ENCODE peak calls at places on chromosomes 5 and 9, in five cellular contexts. W, T, Y, H and N are unnamed samples. For H3K27me3, the result is how much of the 10 kb centered on the place peaks cover.

GRCh38 chr5:93603191-93603590 is 20.2 kb downstream of the NR2F1 start:
- DNase-seq in W (no peak), T (no peak), Y (no peak), H (no peak), N (no peak)

GRCh38 chr9:130215341-130216119 is 43.3 kb downstream of the NCS1 start:
- DNase-seq in W (no peak), T (no peak), Y (no peak), H (no peak), N (no peak)

GRCh38 chr9:98263482-98264357 is 8.3 kb upstream of the TBC1D2 start:
- DNase-seq in W (peak), T (no peak), Y (peak), H (peak), N (no peak)

GRCh38 chr9:113935677-113936380 is 59.7 kb downstream of the ZNF618 start:
- DNase-seq in W (no peak), T (no peak), Y (no peak), H (no peak), N (no peak)

GRCh38 chr5:142618125-142618524 is 67.8 kb downstream of the FGF1 start:
- DNase-seq in W (no peak), T (no peak), Y (peak), H (no peak), N (no peak)

GRCh38 chr5:94024101-94024500 is 282.7 kb upstream of the POU5F2 start:
- DNase-seq in W (no peak), T (no peak), Y (peak), H (no peak), N (no peak)

GRCh38 chr5:57117601-57118000 is 56.3 kb upstream of the GPBP1 start:
- DNase-seq in W (no peak), T (no peak), Y (no peak), H (peak), N (no peak)

GRCh38 chr5:60092671-60093422 is 199.3 kb upstream of the PDE4D start:
- DNase-seq in W (no peak), T (no peak), Y (peak), H (no peak), N (peak)

GRCh38 chr9:94030318-94031179 is 53.7 kb upstream of the PTPDC1 start:
- DNase-seq in W (peak), T (peak), Y (peak), H (peak), N (peak)

GRCh38 chr9:131598121-131598520 is 52.8 kb downstream of the PRRT1B start:
- DNase-seq in W (peak), T (peak), Y (no peak), H (no peak), N (no peak)

GRCh38 chr5:7904170-7904569 is 35.2 kb downstream of the MTRR start:
- DNase-seq in W (no peak), T (no peak), Y (peak), H (no peak), N (no peak)

GRCh38 chr5:139642213-139642612 is 5.9 kb upstream of the CXXC5 start:
- DNase-seq in W (no peak), T (peak), Y (no peak), H (no peak), N (no peak)
- H3K4me3 ChIP-seq in W (no peak), T (no peak), Y (no peak), H (no peak), N (no peak)

GRCh38 chr9:34522091-34522887 is 501 bp downstream of the ENHO start:
- DNase-seq in W (peak), T (no peak), Y (no peak), H (no peak), N (no peak)
- H3K27me3 ChIP-seq in W (under half), T (under half), Y (under half), H (under half), N (under half)

DNA sequence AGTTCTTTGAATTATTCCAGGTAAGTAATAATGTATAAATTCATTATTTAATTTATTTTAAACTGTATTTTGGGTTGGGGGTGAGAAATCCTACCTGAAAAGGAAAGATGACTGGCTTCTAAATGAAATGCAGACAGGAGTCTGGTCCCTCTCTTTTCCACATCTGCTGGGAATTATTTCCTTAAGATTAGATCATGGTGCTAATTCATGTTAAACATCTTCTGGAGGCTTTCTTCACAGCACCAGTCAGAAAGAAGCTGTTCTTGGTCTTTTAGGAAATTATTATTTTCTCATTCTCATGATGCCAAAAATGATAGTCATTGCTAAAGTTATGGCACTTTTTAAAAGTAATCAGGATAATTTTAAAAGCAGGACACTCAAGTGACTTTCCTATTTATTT is 254.2 kb downstream of the CWC27 start:
- DNase-seq in W (no peak), T (no peak), Y (no peak), H (no peak), N (no peak)
- H3K4me3 ChIP-seq in W (no peak), T (no peak), Y (no peak), H (no peak), N (no peak)

GRCh38 chr9:122225323-122226141 is 3.2 kb downstream of the LHX6 start:
- DNase-seq in W (no peak), T (no peak), Y (no peak), H (no peak), N (no peak)
- H3K27me3 ChIP-seq in W (half or more), T (half or more), Y (half or more), H (under half), N (half or more)

GRCh38 chr9:95670122-95670521 is 153.4 kb upstream of the PTCH1 start:
- DNase-seq in W (no peak), T (no peak), Y (peak), H (no peak), N (no peak)
- H3K4me3 ChIP-seq in W (no peak), T (no peak), Y (no peak), H (no peak), N (no peak)

DNA sequence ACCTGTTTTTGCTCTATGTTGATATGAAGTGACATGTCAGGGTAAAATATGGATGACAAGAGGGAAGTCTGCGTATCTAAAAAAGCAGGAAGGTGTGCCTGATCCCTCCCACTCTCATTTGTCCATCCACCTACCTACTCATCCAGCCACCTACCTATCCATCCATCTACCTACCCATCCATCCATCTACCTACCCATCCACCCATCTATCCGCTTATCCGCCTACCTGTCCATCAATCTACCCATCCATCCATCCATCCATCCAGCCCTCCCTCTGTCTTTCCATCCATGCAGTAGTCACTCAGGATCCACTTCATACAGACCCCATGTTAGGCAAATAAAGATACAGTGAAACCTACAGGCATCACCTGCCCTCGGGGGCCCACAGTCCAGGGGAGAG is 32.4 kb downstream of the LMX1B start:
- DNase-seq in W (no peak), T (no peak), Y (no peak), H (no peak), N (no peak)
- H3K27me3 ChIP-seq in W (half or more), T (half or more), Y (half or more), H (under half), N (under half)

DNA sequence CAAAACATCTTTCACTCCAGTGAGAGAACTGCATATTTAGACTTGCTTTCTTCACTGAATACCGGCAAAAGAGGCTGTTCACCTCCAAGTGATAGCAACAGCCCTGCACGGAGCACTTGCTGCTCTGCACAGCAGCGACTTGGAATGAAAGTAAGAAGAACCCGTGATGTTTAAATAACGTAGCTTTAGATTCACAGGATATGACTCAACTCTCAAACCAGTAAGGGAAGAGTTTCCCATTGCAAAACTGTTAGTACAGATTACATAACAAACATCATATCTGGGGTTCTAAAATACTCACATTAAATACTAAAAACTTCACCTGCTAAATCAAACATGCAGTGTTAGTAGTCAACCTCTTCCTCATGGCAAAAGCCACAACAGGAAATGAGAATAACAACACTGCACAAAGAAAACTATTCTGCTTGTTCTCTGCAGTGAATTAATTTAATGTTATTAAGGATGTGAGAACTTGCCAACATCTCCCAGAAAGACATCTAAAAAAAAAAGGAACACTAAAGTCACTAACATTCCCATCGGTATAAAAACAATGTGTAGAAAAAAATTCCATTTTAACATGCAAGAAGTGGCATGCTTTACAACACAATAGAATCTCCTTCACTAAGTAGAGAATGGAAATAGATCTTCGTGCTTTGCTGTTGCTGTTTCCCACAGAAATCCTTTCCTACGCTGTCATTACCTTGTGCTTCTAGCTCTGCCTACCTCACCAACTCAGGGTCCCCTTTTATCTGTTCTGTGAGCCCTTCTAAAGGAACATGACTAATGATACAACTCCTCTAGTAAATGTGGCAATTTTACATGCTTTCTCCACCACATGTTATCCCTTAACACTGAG is 203.2 kb downstream of the MCTP1 start:
- DNase-seq in W (peak), T (no peak), Y (peak), H (no peak), N (peak)
- H3K4me3 ChIP-seq in W (peak), T (peak), Y (peak), H (no peak), N (no peak)

GRCh38 chr9:84843175-84843824 is 173.8 kb downstream of the NTRK2 start:
- DNase-seq in W (no peak), T (no peak), Y (no peak), H (no peak), N (no peak)
- H3K27me3 ChIP-seq in W (under half), T (under half), Y (under half), H (under half), N (under half)

GRCh38 chr5:140563554-140563953 is 844 bp downstream of the APBB3 start:
- DNase-seq in W (no peak), T (no peak), Y (no peak), H (no peak), N (no peak)
- H3K4me3 ChIP-seq in W (peak), T (peak), Y (peak), H (peak), N (peak)